ENCODE peak calls at places on chromosome 17, in five cellular contexts. V, N, G, X and O are unnamed samples. For H3K4me1, the result is how much of the 10 kb centered on the place peaks cover.

GRCh38 chr17:44198721-44199552 is 747 bp downstream of the ATXN7L3 start:
- DNase-seq in V (peak), N (peak), G (peak), X (peak), O (peak)

GRCh38 chr17:14791221-14791620 is 473.9 kb downstream of the PMP22 start:
- DNase-seq in V (no peak), N (no peak), G (no peak), X (no peak), O (no peak)

GRCh38 chr17:1203111-1203966 is 23.6 kb upstream of the ABR start:
- DNase-seq in V (peak), N (peak), G (peak), X (no peak), O (no peak)

GRCh38 chr17:59800530-59800942 is 92.2 kb downstream of the TUBD1 start:
- DNase-seq in V (no peak), N (no peak), G (no peak), X (no peak), O (no peak)

GRCh38 chr17:42676424-42677011 is at the start of gene PLEKHH3:
- DNase-seq in V (peak), N (no peak), G (no peak), X (no peak), O (peak)

GRCh38 chr17:49031965-49032928 is 35.1 kb downstream of the IGF2BP1 start:
- DNase-seq in V (peak), N (no peak), G (peak), X (peak), O (peak)

GRCh38 chr17:19741832-19742457 is 6.2 kb downstream of the ALDH3A1 start:
- DNase-seq in V (no peak), N (no peak), G (no peak), X (no peak), O (no peak)

GRCh38 chr17:5203178-5203907 is 11.7 kb upstream of the ZNF594 start:
- DNase-seq in V (no peak), N (no peak), G (no peak), X (no peak), O (no peak)

GRCh38 chr17:48611213-48611612 is 396 bp upstream of the HOXB7 start:
- DNase-seq in V (no peak), N (no peak), G (no peak), X (no peak), O (no peak)

GRCh38 chr17:79648181-79648831 is 37.5 kb upstream of the RBFOX3 start:
- DNase-seq in V (no peak), N (no peak), G (no peak), X (no peak), O (no peak)

GRCh38 chr17:82830249-82830661 is 9.6 kb downstream of the ZNF750 start:
- DNase-seq in V (no peak), N (peak), G (no peak), X (no peak), O (no peak)

GRCh38 chr17:81432873-81433451 is 37.7 kb downstream of the BAHCC1 start:
- DNase-seq in V (no peak), N (no peak), G (no peak), X (no peak), O (no peak)

GRCh38 chr17:16987001-16987829 is 15.3 kb upstream of the TNFRSF13B start:
- DNase-seq in V (no peak), N (no peak), G (no peak), X (no peak), O (no peak)

GRCh38 chr17:35775039-35775438 is 14.4 kb downstream of the C17orf50 start:
- DNase-seq in V (no peak), N (no peak), G (no peak), X (no peak), O (no peak)

GRCh38 chr17:27207073-27207511 is 86.8 kb upstream of the WSB1 start:
- DNase-seq in V (no peak), N (no peak), G (no peak), X (no peak), O (no peak)

GRCh38 chr17:40530531-40530987 is 29.1 kb upstream of the TNS4 start:
- DNase-seq in V (no peak), N (no peak), G (no peak), X (no peak), O (no peak)

GRCh38 chr17:62948370-62948769 is 17.7 kb upstream of the TANC2 start:
- DNase-seq in V (no peak), N (no peak), G (no peak), X (no peak), O (peak)

GRCh38 chr17:62966426-62967110 is 533 bp downstream of the TANC2 start:
- DNase-seq in V (peak), N (peak), G (no peak), X (peak), O (no peak)

GRCh38 chr17:61381537-61381936 is 18.1 kb upstream of the TBX2 start:
- DNase-seq in V (no peak), N (no peak), G (no peak), X (no peak), O (no peak)

GRCh38 chr17:53722407-53722806 is 100.3 kb upstream of the KIF2B start:
- DNase-seq in V (no peak), N (no peak), G (no peak), X (no peak), O (no peak)

GRCh38 chr17:49180303-49180702 is 30.1 kb downstream of the GNGT2 start:
- DNase-seq in V (peak), N (peak), G (peak), X (peak), O (peak)

GRCh38 chr17:63623786-63624185 is 1.6 kb downstream of the MAP3K3 start:
- DNase-seq in V (no peak), N (no peak), G (no peak), X (no peak), O (no peak)

GRCh38 chr17:47277921-47278320 is 24.3 kb downstream of the ITGB3 start:
- DNase-seq in V (no peak), N (no peak), G (no peak), X (no peak), O (no peak)
- H3K4me1 ChIP-seq in V (under half), N (half or more), G (under half), X (under half), O (under half)

GRCh38 chr17:76866774-76867577 is 1.2 kb upstream of the MGAT5B start:
- DNase-seq in V (no peak), N (no peak), G (no peak), X (no peak), O (no peak)
- H3K4me3 ChIP-seq in V (no peak), N (no peak), G (no peak), X (no peak), O (no peak)

GRCh38 chr17:78387982-78388941 is 9.8 kb downstream of the PGS1 start:
- DNase-seq in V (no peak), N (no peak), G (peak), X (no peak), O (no peak)

GRCh38 chr17:78392295-78392694 is 13.8 kb downstream of the PGS1 start:
- DNase-seq in V (no peak), N (no peak), G (no peak), X (no peak), O (no peak)

GRCh38 chr17:78390241-78391050 is 12.0 kb downstream of the PGS1 start:
- DNase-seq in V (no peak), N (no peak), G (no peak), X (no peak), O (no peak)

GRCh38 chr17:78391843-78392242 is 13.4 kb downstream of the PGS1 start:
- DNase-seq in V (no peak), N (no peak), G (no peak), X (no peak), O (no peak)

DNA sequence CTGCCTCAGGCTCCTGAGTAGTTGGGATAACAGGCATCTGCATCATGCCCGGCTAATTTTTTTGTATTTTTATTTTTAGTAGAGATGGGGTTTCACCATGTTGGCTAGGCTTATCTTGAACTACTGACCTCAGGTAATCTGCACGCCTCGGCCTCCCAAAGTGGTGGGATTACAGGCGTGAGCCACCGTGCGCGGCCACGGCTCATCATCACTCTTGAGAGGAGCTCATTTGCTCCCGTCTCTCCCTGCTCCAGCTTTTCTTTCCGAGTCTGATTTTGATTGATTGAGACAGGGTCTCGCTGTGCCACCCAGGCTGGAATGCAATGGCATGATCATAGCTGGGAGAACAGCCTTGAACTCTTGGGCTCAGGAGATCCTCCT is 12.6 kb downstream of the PGS1 start:
- DNase-seq in V (no peak), N (no peak), G (no peak), X (no peak), O (no peak)
- H3K4me1 ChIP-seq in V (under half), N (half or more), G (under half), X (under half), O (under half)

GRCh38 chr17:56786989-56787482 is 46.7 kb downstream of the C17orf67 start:
- DNase-seq in V (no peak), N (no peak), G (no peak), X (peak), O (no peak)
- H3K4me3 ChIP-seq in V (no peak), N (no peak), G (no peak), X (no peak), O (no peak)

GRCh38 chr17:74744714-74745547 is 3.5 kb upstream of the NHERF1 start:
- DNase-seq in V (peak), N (peak), G (peak), X (peak), O (peak)
- H3K4me1 ChIP-seq in V (under half), N (under half), G (half or more), X (half or more), O (under half)

GRCh38 chr17:76272541-76273434 is 7.6 kb downstream of the UBALD2 start:
- DNase-seq in V (no peak), N (no peak), G (peak), X (peak), O (no peak)
- H3K4me3 ChIP-seq in V (no peak), N (peak), G (peak), X (no peak), O (no peak)

GRCh38 chr17:73589096-73589980 is 54.9 kb downstream of the SDK2 start:
- DNase-seq in V (peak), N (no peak), G (no peak), X (no peak), O (no peak)
- H3K4me1 ChIP-seq in V (under half), N (under half), G (under half), X (under half), O (under half)

DNA sequence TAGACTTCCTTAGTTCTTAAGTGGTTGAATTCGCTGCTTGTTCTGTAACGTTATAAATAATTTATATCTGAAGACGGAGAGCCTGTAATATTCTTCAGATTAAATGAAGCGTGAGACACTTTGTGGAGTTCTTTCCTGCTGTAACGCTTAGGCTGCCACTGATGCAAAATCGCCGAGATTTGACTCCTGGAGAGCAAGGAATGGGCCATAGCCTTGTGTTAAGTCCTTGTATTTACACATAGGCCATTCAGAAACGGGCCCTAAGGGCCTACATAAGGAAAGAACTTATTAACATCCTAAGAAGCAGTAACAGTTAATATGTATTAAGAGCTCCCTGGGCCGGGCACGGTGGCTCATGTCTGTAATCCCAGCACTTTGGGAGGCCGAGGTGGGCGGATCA is 936 bp downstream of the EMC6 start:
- DNase-seq in V (no peak), N (no peak), G (no peak), X (no peak), O (no peak)
- H3K4me3 ChIP-seq in V (peak), N (peak), G (peak), X (peak), O (peak)

DNA sequence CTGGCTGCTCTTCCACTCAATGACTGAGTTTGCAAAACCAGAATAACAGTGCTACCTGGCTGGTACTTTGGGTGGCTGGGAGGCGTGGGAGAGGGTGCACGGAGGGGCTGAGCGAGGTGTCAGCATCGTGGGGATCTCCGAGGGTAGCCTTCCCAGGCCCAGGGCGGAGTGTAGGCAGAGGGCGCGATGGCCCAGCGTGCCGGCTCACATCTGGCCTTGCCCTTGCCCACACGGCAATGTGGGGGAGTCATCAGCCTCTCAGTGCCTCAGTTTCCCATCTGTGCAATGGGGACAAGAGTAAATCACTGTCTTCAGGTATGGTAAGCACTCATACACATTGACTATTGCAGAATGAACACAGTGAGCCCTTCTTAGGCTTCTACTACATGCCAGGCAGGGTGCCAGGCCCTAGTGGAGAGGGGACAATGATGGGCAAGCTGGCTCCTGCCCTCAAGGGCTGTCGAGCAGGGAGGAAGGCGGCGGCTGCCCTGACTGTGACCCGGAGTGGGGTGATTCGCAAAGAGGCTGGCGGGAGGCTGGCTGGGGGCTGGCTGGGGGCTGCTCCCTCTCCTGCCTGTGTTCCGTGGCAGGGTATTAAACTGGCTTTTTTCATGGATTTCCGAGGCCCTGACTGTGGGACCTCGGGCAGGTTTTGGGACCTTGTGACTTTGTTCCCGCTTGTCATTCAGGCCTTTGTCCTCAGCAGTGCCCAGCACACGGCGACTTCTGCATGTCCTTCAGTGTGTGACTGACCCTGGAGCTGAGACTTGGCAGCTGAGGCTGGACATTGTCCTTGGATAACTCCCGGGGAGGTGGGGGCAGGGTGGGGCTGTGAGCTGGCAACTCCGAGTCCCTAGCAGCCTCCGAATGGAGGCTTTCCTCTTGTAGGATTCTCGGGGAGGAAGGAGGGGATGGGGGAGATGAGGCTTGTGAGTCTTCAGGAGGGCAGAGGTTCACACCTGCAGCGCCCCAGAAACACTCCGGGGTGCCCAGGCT is 243.1 kb downstream of the SEC14L1 start:
- DNase-seq in V (no peak), N (peak), G (no peak), X (no peak), O (no peak)
- H3K4me1 ChIP-seq in V (half or more), N (half or more), G (half or more), X (half or more), O (under half)